ENCODE peak calls at places on chromosomes 12 and 14, in nine cellular contexts. I is A549, Z is IMR-90, J is esophagus squamous epithelium, Y is body of pancreas, B is Peyer's patch, E is heart left ventricle, N is transverse colon, F is endothelial cell of umbilical vein. S is an unnamed sample.

GRCh38 chr12:78802593-78802992 is 62.0 kb upstream of the SYT1 start:
- DNase-seq in Y (no peak), E (no peak), I (peak), N (no peak), F (no peak), B (no peak), J (no peak), Z (peak), S (no peak)

GRCh38 chr14:100376751-100377171 is 53.6 kb downstream of the SLC25A47 start:
- DNase-seq in N (no peak), I (peak), B (no peak), J (no peak), E (no peak), Y (no peak), Z (peak), F (no peak), S (no peak)

GRCh38 chr12:55965240-55965639 is 602 bp downstream of the PMEL start:
- DNase-seq in F (no peak), Z (no peak), N (no peak), E (no peak), J (no peak), I (no peak), B (no peak), Y (no peak), S (no peak)

GRCh38 chr14:65019944-65020566 is 33.4 kb downstream of the FNTB start:
- DNase-seq in J (no peak), Y (peak), N (peak), B (no peak), F (peak), Z (peak), I (peak), E (no peak), S (peak)

GRCh38 chr12:122336015-122336946 is 70.0 kb upstream of the VPS33A start:
- DNase-seq in Z (peak), E (no peak), J (no peak), I (peak), Y (peak), N (peak), B (peak), F (peak), S (no peak)

GRCh38 chr12:67884596-67884995 is 104.7 kb upstream of the IFNG-AS1 start:
- DNase-seq in E (no peak), Z (no peak), N (no peak), F (no peak), B (no peak), J (no peak), Y (no peak), I (no peak), S (no peak)

GRCh38 chr14:100302616-100303015 is 3.6 kb downstream of the SLC25A29 start:
- DNase-seq in I (peak), F (no peak), N (no peak), B (no peak), J (no peak), Z (no peak), E (no peak), Y (no peak), S (no peak)

GRCh38 chr12:58741226-58741625 is 179.1 kb downstream of the LRIG3 start:
- DNase-seq in E (no peak), J (no peak), Z (no peak), Y (no peak), B (no peak), I (no peak), F (no peak), N (no peak), S (no peak)

GRCh38 chr14:85273952-85274351 is 256.0 kb upstream of the FLRT2 start:
- DNase-seq in B (no peak), E (no peak), Z (no peak), F (no peak), N (no peak), Y (no peak), J (no peak), I (no peak), S (no peak)

DNA sequence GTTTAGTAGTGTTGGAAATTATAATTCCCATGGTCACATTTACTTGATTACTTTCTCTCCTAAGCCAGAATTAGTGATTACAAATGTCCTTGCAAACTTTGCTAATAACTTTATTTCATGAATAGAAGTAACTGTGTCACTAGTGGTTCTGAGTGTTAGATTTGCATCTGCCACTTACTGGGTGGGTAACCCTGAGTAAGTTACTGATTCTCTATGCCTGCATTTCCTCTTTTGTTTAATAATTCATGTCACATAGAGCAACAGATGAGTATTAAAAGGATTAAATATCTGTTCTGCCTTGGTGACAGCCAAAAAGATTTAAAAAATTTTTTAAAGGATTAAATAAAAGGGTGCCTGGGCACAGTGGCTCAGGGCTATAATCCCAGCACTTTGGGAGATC is 78.6 kb downstream of the BHLHE41 start:
- DNase-seq in F (no peak), E (no peak), B (no peak), J (no peak), I (no peak), Z (no peak), Y (no peak), N (no peak), S (no peak)
- H3K27ac ChIP-seq in F (no peak), E (no peak), B (no peak), J (no peak), I (no peak), Z (no peak), Y (no peak), N (no peak), S (no peak)

GRCh38 chr12:53486730-53487487 is 12.3 kb downstream of the MAP3K12 start:
- DNase-seq in N (no peak), Y (no peak), I (no peak), F (no peak), J (no peak), Z (no peak), B (no peak), E (no peak), S (no peak)
- TF ChIP-seq POLR2A in N (no peak), Y (no peak), I (no peak), F (no peak), J (no peak), Z (no peak), B (no peak), E (no peak), S (no peak)

DNA sequence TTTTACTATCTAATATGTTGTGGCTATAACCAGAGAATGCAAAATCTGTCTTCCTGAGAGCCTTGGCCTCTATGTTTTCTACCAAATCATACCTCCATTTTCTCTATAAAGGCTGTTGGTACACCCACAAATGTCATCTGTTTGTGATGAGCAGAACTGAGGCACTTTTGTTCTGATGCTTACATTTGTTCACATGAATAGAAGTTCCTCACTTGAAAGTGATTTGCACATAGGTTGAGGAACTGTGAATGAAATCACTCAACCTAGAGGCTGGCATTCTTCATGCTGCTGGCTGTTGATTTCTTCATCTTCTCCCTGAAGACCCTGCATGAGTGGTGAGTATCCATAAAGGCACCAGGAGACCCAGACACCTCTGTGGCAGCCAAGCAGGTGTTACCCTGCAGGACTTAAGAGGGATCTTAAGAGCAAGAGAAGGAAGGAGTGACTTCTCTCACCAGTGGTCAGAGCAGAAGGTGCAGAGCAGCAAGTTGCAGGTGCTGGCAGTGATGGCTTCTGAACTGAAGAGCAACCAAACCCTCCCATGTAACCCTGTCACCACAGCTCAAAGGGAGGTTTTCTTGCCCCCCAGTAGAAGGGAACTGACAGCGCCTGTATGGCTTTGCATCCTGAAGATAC is 110.3 kb downstream of the HMGA2 start:
- DNase-seq in J (no peak), B (no peak), I (no peak), Z (no peak), Y (no peak), F (no peak), E (no peak), N (no peak), S (no peak)
- H3K27ac ChIP-seq in J (no peak), B (no peak), I (no peak), Z (no peak), Y (no peak), F (peak), E (no peak), N (no peak), S (no peak)

GRCh38 chr14:21307641-21308040 is 27.8 kb downstream of the RPGRIP1 start:
- DNase-seq in Y (no peak), I (no peak), E (no peak), F (no peak), J (no peak), N (no peak), B (no peak), Z (no peak), S (no peak)

GRCh38 chr14:21309238-21309636 is 29.4 kb downstream of the RPGRIP1 start:
- DNase-seq in F (no peak), Y (no peak), N (no peak), I (no peak), Z (no peak), J (no peak), E (no peak), B (no peak), S (no peak)

GRCh38 chr14:21308132-21308478 is 28.2 kb downstream of the RPGRIP1 start:
- DNase-seq in N (no peak), B (no peak), I (peak), J (no peak), F (no peak), E (no peak), Z (no peak), Y (no peak), S (no peak)

GRCh38 chr14:21309956-21310355 is 30.1 kb downstream of the RPGRIP1 start:
- DNase-seq in I (no peak), Z (no peak), N (no peak), B (no peak), F (no peak), E (no peak), Y (no peak), J (no peak), S (no peak)

GRCh38 chr14:21308479-21309237 is 28.8 kb downstream of the RPGRIP1 start:
- DNase-seq in J (peak), I (peak), E (peak), N (peak), F (peak), Z (peak), B (peak), Y (peak), S (peak)
- TF ChIP-seq POLR2A in J (no peak), I (peak), E (peak), N (peak), F (no peak), Z (no peak), B (peak), Y (peak), S (no peak)

DNA sequence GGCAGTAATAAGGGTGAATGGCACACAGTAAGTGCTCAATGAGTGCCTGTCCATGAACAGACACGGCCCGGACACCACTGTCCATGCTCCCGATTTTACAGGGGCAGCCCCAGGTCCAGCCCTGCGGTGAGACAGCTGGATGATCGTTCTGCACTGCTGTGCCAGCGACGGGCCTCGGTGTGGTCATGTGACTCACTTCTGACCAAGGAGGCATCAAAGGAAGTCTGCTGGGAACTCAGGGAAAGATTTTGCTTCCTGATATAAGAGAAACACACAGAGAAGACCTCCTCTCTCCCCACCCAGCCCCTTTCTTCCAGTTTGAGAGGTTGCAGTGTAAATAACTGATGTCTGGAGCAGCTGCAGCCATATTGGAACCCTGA is 126.6 kb downstream of the SCARB1 start:
- DNase-seq in I (no peak), B (no peak), Y (no peak), J (no peak), N (no peak), Z (peak), E (no peak), F (no peak), S (no peak)
- H3K27ac ChIP-seq in I (no peak), B (no peak), Y (no peak), J (no peak), N (no peak), Z (no peak), E (peak), F (no peak), S (no peak)

DNA sequence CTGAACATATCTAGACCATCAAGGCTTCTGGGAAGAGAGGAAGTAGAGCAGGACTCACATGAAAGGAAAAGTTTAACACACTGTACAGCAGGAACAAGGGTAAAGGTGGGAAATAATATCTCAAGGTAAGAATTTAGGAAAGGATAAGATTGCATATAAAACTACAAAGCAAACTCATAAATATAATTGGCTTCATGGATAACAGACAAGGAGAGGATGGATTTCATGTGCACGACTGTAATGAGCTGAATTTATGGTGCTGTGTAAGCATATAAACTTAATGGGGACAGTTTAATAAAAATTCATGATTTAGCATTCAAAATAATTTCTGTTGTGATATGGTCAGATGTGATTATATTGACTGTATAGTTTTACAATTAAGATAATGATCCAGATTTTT is 298.0 kb downstream of the GXYLT1 start:
- DNase-seq in I (no peak), J (no peak), Z (no peak), Y (no peak), B (no peak), N (no peak), F (no peak), E (no peak), S (no peak)
- TF ChIP-seq POLR2A in I (no peak), J (no peak), Z (no peak), Y (no peak), B (no peak), N (no peak), F (no peak), E (no peak), S (no peak)

DNA sequence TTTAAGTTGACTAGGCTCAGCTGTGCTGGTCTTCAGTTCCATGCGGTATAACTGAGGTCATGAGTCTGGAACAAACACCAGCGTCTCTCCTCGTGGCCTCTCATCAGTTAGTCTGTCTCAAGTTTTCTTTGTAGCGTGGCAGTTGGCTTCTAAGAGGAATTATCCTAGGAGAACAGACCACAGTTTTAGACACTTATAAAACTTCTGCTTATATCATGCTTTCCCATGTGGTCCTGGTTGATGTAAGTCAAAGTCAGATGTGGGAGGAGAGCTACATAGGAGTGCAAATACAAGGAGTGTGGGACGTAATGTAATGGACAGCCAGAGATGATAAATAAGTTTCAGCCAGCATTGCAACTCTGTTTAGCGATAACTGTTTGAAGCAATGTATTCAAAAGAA is 14.8 kb downstream of the PLEKHA5 start:
- DNase-seq in Y (no peak), Z (no peak), F (no peak), I (no peak), B (no peak), E (no peak), N (no peak), J (no peak), S (no peak)
- H3K27ac ChIP-seq in Y (no peak), Z (no peak), F (no peak), I (no peak), B (no peak), E (no peak), N (no peak), J (no peak), S (no peak)

DNA sequence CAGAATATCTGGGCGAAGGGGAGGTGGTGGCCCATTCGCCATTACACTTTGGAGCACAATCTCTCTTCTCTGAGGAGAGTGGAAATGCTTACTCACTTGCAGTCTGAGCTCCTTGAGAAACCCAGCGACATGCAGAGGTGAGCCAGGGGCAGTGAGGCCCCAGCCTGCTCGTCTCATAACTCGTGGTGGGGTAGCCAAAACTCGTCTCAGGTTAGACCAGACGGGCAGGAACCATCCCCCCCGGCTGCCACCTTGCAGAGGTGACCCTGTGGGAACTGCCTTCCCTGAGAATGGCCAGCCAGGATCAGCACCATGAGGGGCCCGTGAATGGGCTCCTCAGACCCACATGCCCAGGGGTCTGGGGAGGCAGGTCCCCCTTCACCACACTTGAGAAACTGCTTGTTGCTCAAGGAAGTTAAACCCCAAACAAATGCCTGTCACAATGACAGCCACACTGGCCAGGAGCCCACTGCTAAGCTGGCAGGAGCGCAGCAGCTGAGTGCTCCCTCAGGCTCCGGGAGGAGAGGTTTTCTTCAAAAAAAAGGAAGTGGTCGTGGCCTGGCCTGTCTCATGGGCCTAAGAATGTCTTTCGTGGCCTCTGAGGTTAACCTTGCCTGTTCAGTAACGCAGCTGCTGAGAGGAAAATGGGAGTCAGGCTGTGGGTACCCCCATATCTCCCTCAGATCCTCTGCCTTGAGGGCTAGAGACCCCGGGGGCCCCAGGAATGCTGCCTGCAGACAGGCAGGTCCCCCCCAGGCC is 9.2 kb upstream of the ALDH2 start:
- DNase-seq in Z (peak), I (no peak), Y (peak), F (no peak), E (peak), N (peak), B (no peak), J (no peak), S (peak)
- TF ChIP-seq POLR2A in Z (no peak), I (no peak), Y (no peak), F (no peak), E (no peak), N (no peak), B (no peak), J (no peak), S (no peak)

DNA sequence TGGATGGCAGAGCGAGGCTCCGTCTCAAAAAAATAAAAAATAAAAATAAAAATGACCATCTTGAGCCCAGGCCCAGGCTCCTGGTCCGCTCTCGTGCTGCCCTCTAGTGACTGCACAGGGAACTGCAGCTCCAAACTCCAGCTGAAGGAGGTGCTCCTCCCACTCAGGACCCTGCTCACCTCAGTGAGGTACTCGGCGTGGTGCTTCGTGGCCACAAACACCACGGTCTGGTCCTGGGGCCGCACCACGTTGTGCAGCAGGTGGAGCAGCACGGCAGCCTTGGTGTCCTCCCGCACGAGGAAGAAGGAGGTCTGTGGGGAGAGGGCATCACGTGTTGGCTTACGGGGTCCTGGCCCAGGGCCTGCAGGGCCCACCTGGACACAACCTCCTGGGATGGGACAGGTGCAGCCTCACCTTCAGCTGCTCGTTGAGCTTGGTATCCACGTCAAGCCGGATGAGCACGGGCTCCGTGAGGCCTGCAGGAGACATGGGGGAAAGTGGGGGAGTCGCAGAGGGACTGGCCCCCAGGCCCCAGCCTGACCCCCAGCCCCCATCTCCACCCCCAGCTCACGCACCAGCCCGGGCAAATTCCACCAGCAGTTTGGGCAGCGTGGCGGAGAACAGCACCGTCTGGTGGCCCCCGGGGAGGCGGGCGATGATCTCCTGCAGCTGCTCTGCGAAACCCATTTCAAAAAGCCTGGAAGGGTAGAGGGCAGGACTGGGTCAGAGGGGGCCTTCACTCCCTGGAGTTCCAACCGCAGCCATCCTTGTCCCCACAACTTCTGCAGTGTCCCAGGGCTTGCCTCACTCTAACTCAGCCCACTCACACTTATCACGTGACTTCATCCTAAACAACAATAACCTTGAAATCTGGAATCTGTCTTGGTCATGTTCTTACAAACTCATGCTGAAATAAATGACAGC is 10.6 kb downstream of the DDX54 start:
- DNase-seq in F (peak), E (peak), I (peak), Y (peak), B (peak), J (no peak), N (peak), Z (peak), S (peak)
- H3K27ac ChIP-seq in F (no peak), E (no peak), I (no peak), Y (no peak), B (no peak), J (no peak), N (no peak), Z (no peak), S (no peak)

S was measured in testis.